ENCODE peak calls at places on chromosomes 13 and 19, in four cellular contexts. L is T-cell, Z is NCI-H510A, J is sigmoid colon. Y is an unnamed sample.

GRCh38 chr19:29076963-29077362 is 136.0 kb downstream of the UQCRFS1 start:
- DNase-seq in L (no peak), J (no peak), Z (no peak), Y (no peak)

GRCh38 chr19:15456871-15457700 is 7.3 kb downstream of the RASAL3 start:
- DNase-seq in Z (no peak), L (no peak), J (no peak), Y (no peak)

GRCh38 chr19:50932018-50932689 is 20.7 kb downstream of the KLK5 start:
- DNase-seq in L (no peak), J (no peak), Z (no peak), Y (no peak)

GRCh38 chr19:10206226-10206873 is 11.6 kb upstream of the DNMT1 start:
- DNase-seq in L (no peak), J (no peak), Z (no peak), Y (no peak)

GRCh38 chr13:109818136-109818535 is 31.8 kb upstream of the IRS2 start:
- DNase-seq in J (no peak), L (no peak), Z (peak), Y (no peak)

GRCh38 chr13:113499936-113500335 is 9.4 kb upstream of the DCUN1D2 start:
- DNase-seq in J (no peak), L (no peak), Z (no peak), Y (no peak)

GRCh38 chr19:18791315-18791678 is 192 bp upstream of the COMP start:
- DNase-seq in Z (no peak), J (no peak), L (no peak), Y (no peak)

GRCh38 chr13:36224730-36225129 is 10.4 kb upstream of the SOHLH2 start:
- DNase-seq in J (no peak), L (no peak), Z (no peak), Y (no peak)

GRCh38 chr19:13838943-13839192 is 38.1 kb upstream of the NANOS3 start:
- DNase-seq in J (no peak), L (no peak), Z (no peak), Y (no peak)

GRCh38 chr13:50116430-50116973 is 101.3 kb downstream of the KCNRG start:
- DNase-seq in J (no peak), L (no peak), Z (no peak), Y (no peak)

GRCh38 chr13:114142137-114142550 is 9.7 kb upstream of the RASA3 start:
- DNase-seq in Z (no peak), L (no peak), J (peak), Y (no peak)

GRCh38 chr19:33796164-33797100 is at the start of gene KCTD15:
- DNase-seq in J (no peak), L (no peak), Z (peak), Y (no peak)

GRCh38 chr13:101626925-101627555 is 174.6 kb downstream of the ITGBL1 start:
- DNase-seq in J (no peak), L (no peak), Z (no peak), Y (no peak)

GRCh38 chr19:16736709-16737108 is 17.1 kb downstream of the NWD1 start:
- DNase-seq in Z (no peak), J (no peak), L (no peak), Y (no peak)

GRCh38 chr19:29795461-29795860 is 16.3 kb upstream of the CCNE1 start:
- DNase-seq in L (no peak), Z (no peak), J (no peak), Y (no peak)

GRCh38 chr13:100203696-100204367 is 114.9 kb downstream of the PCCA start:
- DNase-seq in Z (no peak), L (no peak), J (no peak), Y (no peak)

GRCh38 chr13:93505104-93505952 is 278.7 kb downstream of the GPC6 start:
- DNase-seq in Z (peak), J (no peak), L (no peak), Y (no peak)

GRCh38 chr13:98576215-98576945 is 527 bp downstream of the STK24 start:
- DNase-seq in L (peak), J (peak), Z (no peak), Y (peak)

GRCh38 chr13:20566917-20567755 is at the start of gene IFT88:
- DNase-seq in J (peak), L (peak), Z (peak), Y (peak)